ENCODE peak calls at places on chromosomes 4 and X, in eight cellular contexts. R is suprapubic skin, L is dorsolateral prefrontal cortex, F is fibroblast of the aortic adventitia, U is H9, G is fibroblast of pulmonary artery, H is lung, Q is cardiac fibroblast. E is an unnamed sample.

GRCh38 chr4:38785901-38786402 is 3.2 kb upstream of the TLR10 start:
- DNase-seq in R (no peak), L (no peak), F (no peak), U (no peak), G (no peak), H (no peak), Q (no peak), E (peak; percentile 4)

GRCh38 chr4:93788712-93789111 is 39.8 kb upstream of the ATOH1 start:
- DNase-seq in R (no peak), L (no peak), F (peak; percentile 4), U (no peak), G (peak; percentile 39), H (no peak), Q (peak; percentile 32), E (peak; percentile 15)

GRCh38 chr4:8776366-8776765 is 95.3 kb downstream of the HMX1 start:
- DNase-seq in R (no peak), L (no peak), F (no peak), U (no peak), G (no peak), H (no peak), Q (no peak), E (no peak)

GRCh38 chr4:7664106-7664505 is 229.4 kb upstream of the PSAPL1 start:
- DNase-seq in R (no peak), L (no peak), F (no peak), U (no peak), G (no peak), H (no peak), Q (no peak), E (no peak)

GRCh38 chr4:134201216-134202098 is at the start of gene PABPC4L:
- DNase-seq in R (no peak), L (no peak), F (peak; percentile 8), U (peak; percentile 62), G (peak; percentile 75), H (peak; percentile 40), Q (peak; percentile 20), E (peak; percentile 62)

GRCh38 chrX:87706134-87706533 is 188.5 kb downstream of the KLHL4 start:
- DNase-seq in R (no peak), L (no peak), F (no peak), U (no peak), G (no peak), H (no peak), Q (no peak), E (no peak)

GRCh38 chr4:185395255-185395955 is at the start of gene LRP2BP:
- DNase-seq in R (no peak), L (no peak), F (peak; percentile 94), U (no peak), G (peak; percentile 97), H (no peak), Q (no peak), E (peak; percentile 44)

GRCh38 chr4:164935363-164935762 is 42.1 kb downstream of the TRIM61 start:
- DNase-seq in R (no peak), L (no peak), F (no peak), U (peak; percentile 51), G (no peak), H (no peak), Q (no peak), E (no peak)

GRCh38 chrX:20596856-20597255 is 330.1 kb upstream of the RPS6KA3 start:
- DNase-seq in R (no peak), L (no peak), F (no peak), U (no peak), G (no peak), H (no peak), Q (no peak), E (no peak)

GRCh38 chr4:4330794-4331193 is 40.7 kb downstream of the ZBTB49 start:
- DNase-seq in R (no peak), L (no peak), F (no peak), U (no peak), G (no peak), H (no peak), Q (no peak), E (no peak)

GRCh38 chr4:5019274-5019673 is at the start of gene CYTL1:
- DNase-seq in R (no peak), L (no peak), F (no peak), U (peak; percentile 73), G (no peak), H (no peak), Q (no peak), E (no peak)

GRCh38 chr4:155512812-155513211 is 136.0 kb upstream of the MAP9 start:
- DNase-seq in R (no peak), L (no peak), F (peak; percentile 31), U (no peak), G (no peak), H (no peak), Q (no peak), E (peak; percentile 21)

GRCh38 chr4:70994387-70995099 is 1.1 kb downstream of the DCK start:
- DNase-seq in R (no peak), L (no peak), F (no peak), U (no peak), G (no peak), H (no peak), Q (no peak), E (no peak)

GRCh38 chrX:154013614-154014360 is 5.9 kb downstream of the IRAK1 start:
- DNase-seq in R (no peak), L (no peak), F (peak; percentile 43), U (peak; percentile 63), G (peak; percentile 36), H (no peak), Q (peak; percentile 33), E (peak; percentile 31)

GRCh38 chrX:28668303-28668702 is 81.1 kb downstream of the IL1RAPL1 start:
- DNase-seq in R (no peak), L (no peak), F (no peak), U (no peak), G (no peak), H (no peak), Q (no peak), E (no peak)

GRCh38 chr4:74659576-74660411 is 134.5 kb downstream of the BTC start:
- DNase-seq in R (no peak), L (no peak), F (peak; percentile 99), U (no peak), G (peak; percentile 100), H (peak; percentile 59), Q (peak; percentile 100), E (peak; percentile 99)

GRCh38 chr4:132016703-132017102 is 1132.4 kb upstream of the PCDH10 start:
- DNase-seq in R (no peak), L (no peak), F (no peak), U (no peak), G (no peak), H (no peak), Q (no peak), E (no peak)

GRCh38 chr4:101649790-101650450 is 140.6 kb upstream of the BANK1 start:
- DNase-seq in R (no peak), L (no peak), F (peak; percentile 64), U (no peak), G (peak; percentile 39), H (no peak), Q (peak; percentile 3), E (peak; percentile 3)

DNA sequence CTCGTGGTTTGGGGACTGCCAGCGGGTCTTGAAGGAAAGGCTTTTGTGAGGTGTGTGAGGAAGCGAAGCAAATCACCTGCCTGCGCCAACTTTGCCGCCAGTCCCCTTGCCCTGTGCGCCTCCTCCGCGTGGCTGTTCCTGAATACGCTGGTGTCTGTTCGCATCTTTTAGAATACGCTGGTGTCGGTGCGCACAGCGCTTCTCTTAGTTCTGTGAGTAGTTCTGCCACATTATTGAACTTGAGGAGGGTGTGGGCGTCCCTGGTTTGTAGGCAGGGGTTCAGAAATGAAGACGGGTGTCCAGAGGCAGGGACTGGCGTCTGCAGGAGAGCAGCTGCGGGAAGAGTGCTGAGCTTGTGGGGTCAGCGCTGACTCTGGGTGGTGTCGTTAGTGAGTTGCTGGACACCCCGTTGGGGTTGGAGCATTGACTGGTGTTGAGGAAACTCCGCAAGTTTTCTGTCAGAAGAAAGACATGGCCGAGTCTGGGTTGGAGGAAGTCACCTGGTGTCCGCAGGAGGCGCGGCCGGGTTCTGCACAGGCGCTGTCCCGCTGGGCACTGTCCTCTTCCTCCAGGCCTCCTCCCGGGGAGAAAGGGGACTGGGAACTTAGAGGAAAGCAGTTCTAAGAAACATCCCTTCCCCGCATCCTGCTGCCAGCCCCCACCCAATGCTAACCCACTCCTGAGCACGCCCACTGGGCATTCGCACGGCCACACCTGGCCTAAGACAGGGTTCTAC is 952 bp downstream of the ZNF718 start:
- DNase-seq in R (no peak), L (no peak), F (peak; percentile 7), U (peak; percentile 74), G (peak; percentile 41), H (peak; percentile 46), Q (peak; percentile 44), E (peak; percentile 29)
- TF ChIP-seq CTCF in R (no peak), L (no peak), F (no peak), U (no peak), G (no peak), H (no peak), Q (no peak), E (no peak)

DNA sequence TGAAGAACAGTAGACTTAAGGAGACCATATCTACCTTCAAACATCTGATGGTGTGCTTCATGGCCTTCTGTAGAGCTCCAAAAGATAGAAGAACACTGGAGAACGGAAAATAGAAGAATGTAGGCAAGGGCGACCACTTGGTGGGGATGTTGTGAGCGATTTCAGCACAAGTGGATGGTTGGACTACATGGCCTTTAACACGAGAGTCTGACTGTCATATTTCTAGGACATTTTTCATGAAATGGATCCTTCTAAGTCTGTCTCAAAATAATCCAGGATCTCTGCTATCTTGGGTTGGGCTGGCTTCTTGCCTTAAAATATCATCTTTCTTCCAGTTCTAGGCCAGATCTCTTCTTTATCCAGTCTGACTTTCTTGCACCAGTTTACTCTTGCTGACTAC is 1.3 kb upstream of the MID1IP1 start:
- DNase-seq in R (no peak), L (no peak), F (no peak), U (no peak), G (no peak), H (no peak), Q (no peak), E (no peak)
- TF ChIP-seq CTCF in R (no peak), L (peak; percentile 42), F (no peak), U (no peak), G (no peak), H (no peak), Q (no peak), E (no peak)

DNA sequence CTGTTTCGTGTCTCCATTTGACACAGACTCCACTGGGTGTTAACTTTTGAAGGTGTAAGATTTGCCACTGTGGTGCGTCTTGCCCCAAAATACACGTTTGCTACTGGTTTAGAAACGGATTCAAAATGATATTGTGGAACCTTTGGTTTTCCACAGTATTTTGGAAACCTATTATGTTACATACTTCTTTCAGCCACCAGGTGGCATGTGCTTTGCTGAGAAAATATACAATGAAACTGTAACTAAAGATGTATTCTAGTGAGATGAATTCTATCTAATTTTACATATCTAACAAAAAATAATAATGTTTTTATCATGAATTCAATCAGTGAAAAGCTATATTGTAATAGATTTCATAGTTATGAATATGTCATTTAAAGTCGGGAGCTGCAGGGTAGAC is 28.4 kb upstream of the SLITRK4 start:
- DNase-seq in R (no peak), L (no peak), F (peak; percentile 23), U (no peak), G (peak; percentile 22), H (no peak), Q (peak; percentile 20), E (peak; percentile 5)
- TF ChIP-seq CTCF in R (no peak), L (peak; percentile 68), F (peak; percentile 59), U (peak; percentile 73), G (peak; percentile 49), H (no peak), Q (peak; percentile 36), E (peak; percentile 46)

DNA sequence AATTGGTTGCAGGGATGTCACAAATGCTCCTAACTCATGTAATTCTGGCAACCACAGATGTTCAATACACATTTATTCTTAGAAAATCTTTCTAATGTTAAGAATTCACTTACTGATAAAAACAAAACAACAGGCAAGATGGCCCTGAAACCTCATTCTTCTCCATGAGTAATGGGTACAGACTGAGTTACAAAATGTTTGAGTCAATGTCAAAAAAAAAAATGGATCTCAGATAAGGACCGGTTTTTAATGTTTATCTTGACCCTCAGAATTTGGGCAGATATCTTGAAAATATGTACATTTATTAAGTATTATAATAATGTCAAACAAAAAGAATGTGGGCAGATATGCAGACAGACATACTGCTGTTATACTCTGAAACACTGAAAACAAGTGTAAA is 1.8 kb upstream of the SULT1E1 start:
- DNase-seq in R (no peak), L (no peak), F (no peak), U (no peak), G (no peak), H (no peak), Q (no peak), E (no peak)
- TF ChIP-seq CTCF in R (no peak), L (no peak), F (no peak), U (no peak), G (no peak), H (no peak), Q (no peak), E (no peak)

E was measured in fibroblast of villous mesenchyme.